ENCODE peak calls at places on chromosomes 7 and 10, in eight cellular contexts. M, Z, F, I, W, T, H and U are unnamed samples.

GRCh38 chr7:111076205-111076604 is 14.7 kb upstream of the LRRN3 start:
- DNase-seq in M (no peak), Z (no peak), F (no peak), I (peak), W (peak), T (no peak), H (no peak), U (no peak)

GRCh38 chr10:112902730-112903129 is 47.3 kb upstream of the TCF7L2 start:
- DNase-seq in M (no peak), Z (no peak), F (no peak), I (no peak), W (no peak), T (no peak), H (no peak), U (no peak)

GRCh38 chr10:103921750-103922195 is 3.8 kb upstream of the STN1 start:
- DNase-seq in M (peak), Z (peak), F (no peak), I (peak), W (peak), T (no peak), H (peak), U (peak)

GRCh38 chr7:92988941-92989540 is 128.7 kb downstream of the SAMD9 start:
- DNase-seq in M (no peak), Z (no peak), F (no peak), I (no peak), W (peak), T (peak), H (no peak), U (no peak)

GRCh38 chr7:39085590-39086049 is 107.9 kb downstream of the POU6F2 start:
- DNase-seq in M (no peak), Z (no peak), F (no peak), I (no peak), W (peak), T (no peak), H (no peak), U (no peak)

GRCh38 chr10:122577311-122577885 is 16.8 kb downstream of the DMBT1 start:
- DNase-seq in M (no peak), Z (no peak), F (no peak), I (no peak), W (no peak), T (no peak), H (no peak), U (no peak)

GRCh38 chr7:48112431-48113165 is 23.5 kb downstream of the UPP1 start:
- DNase-seq in M (no peak), Z (no peak), F (no peak), I (no peak), W (peak), T (no peak), H (no peak), U (no peak)

GRCh38 chr10:35795131-35795819 is 153.2 kb upstream of the FZD8 start:
- DNase-seq in M (no peak), Z (no peak), F (no peak), I (no peak), W (peak), T (no peak), H (no peak), U (no peak)

GRCh38 chr7:80135306-80136104 is 874 bp downstream of the GNAI1 start:
- DNase-seq in M (no peak), Z (no peak), F (peak), I (peak), W (peak), T (no peak), H (peak), U (no peak)

GRCh38 chr7:34236839-34237492 is 331.6 kb downstream of the BMPER start:
- DNase-seq in M (no peak), Z (no peak), F (no peak), I (no peak), W (no peak), T (no peak), H (no peak), U (no peak)

GRCh38 chr10:72557362-72557761 is 68.5 kb downstream of the MICU1 start:
- DNase-seq in M (no peak), Z (no peak), F (no peak), I (no peak), W (no peak), T (no peak), H (no peak), U (no peak)

GRCh38 chr10:101894742-101895141 is 51.1 kb upstream of the KCNIP2 start:
- DNase-seq in M (no peak), Z (no peak), F (no peak), I (no peak), W (no peak), T (no peak), H (no peak), U (no peak)

GRCh38 chr7:81256991-81257390 is 338.1 kb upstream of the SEMA3C start:
- DNase-seq in M (no peak), Z (no peak), F (no peak), I (no peak), W (no peak), T (no peak), H (no peak), U (no peak)

GRCh38 chr10:78560393-78560688 is 508.4 kb upstream of the ZMIZ1 start:
- DNase-seq in M (no peak), Z (no peak), F (no peak), I (no peak), W (no peak), T (no peak), H (no peak), U (no peak)

GRCh38 chr7:90271753-90272152 is 26.8 kb downstream of the CFAP69 start:
- DNase-seq in M (no peak), Z (no peak), F (no peak), I (no peak), W (peak), T (no peak), H (no peak), U (no peak)

GRCh38 chr10:132200344-132201110 is 13.8 kb downstream of the DPYSL4 start:
- DNase-seq in M (no peak), Z (no peak), F (no peak), I (no peak), W (no peak), T (no peak), H (no peak), U (no peak)

GRCh38 chr10:112271982-112272381 is 11.2 kb upstream of the TECTB start:
- DNase-seq in M (no peak), Z (no peak), F (no peak), I (no peak), W (peak), T (no peak), H (no peak), U (no peak)

GRCh38 chr7:99032928-99033327 is 111.0 kb downstream of the SMURF1 start:
- DNase-seq in M (no peak), Z (no peak), F (no peak), I (no peak), W (no peak), T (no peak), H (no peak), U (no peak)

GRCh38 chr7:41887446-41887845 is 184.6 kb upstream of the INHBA start:
- DNase-seq in M (no peak), Z (no peak), F (no peak), I (no peak), W (no peak), T (no peak), H (no peak), U (no peak)

GRCh38 chr10:99709480-99710229 is 22.3 kb downstream of the COX15 start:
- DNase-seq in M (peak), Z (no peak), F (no peak), I (peak), W (peak), T (no peak), H (no peak), U (no peak)

GRCh38 chr7:150430465-150431085 is 19.9 kb upstream of the GIMAP8 start:
- DNase-seq in M (no peak), Z (no peak), F (peak), I (no peak), W (no peak), T (no peak), H (no peak), U (no peak)

GRCh38 chr10:75186310-75186709 is 24.3 kb upstream of the VDAC2 start:
- DNase-seq in M (no peak), Z (no peak), F (no peak), I (no peak), W (no peak), T (no peak), H (no peak), U (no peak)

GRCh38 chr7:100778061-100778621 is 44.7 kb downstream of the ZAN start:
- DNase-seq in M (no peak), Z (no peak), F (no peak), I (no peak), W (no peak), T (no peak), H (no peak), U (no peak)

GRCh38 chr7:100785878-100786277 is 41.4 kb downstream of the EPHB4 start:
- DNase-seq in M (no peak), Z (no peak), F (peak), I (peak), W (no peak), T (no peak), H (no peak), U (no peak)

GRCh38 chr7:100783804-100784203 is 43.5 kb downstream of the EPHB4 start:
- DNase-seq in M (no peak), Z (no peak), F (no peak), I (no peak), W (no peak), T (no peak), H (no peak), U (no peak)

GRCh38 chr7:100779359-100779758 is 46.0 kb downstream of the ZAN start:
- DNase-seq in M (no peak), Z (no peak), F (no peak), I (no peak), W (no peak), T (no peak), H (no peak), U (no peak)

GRCh38 chr7:100781255-100781654 is 46.1 kb downstream of the EPHB4 start:
- DNase-seq in M (no peak), Z (no peak), F (no peak), I (no peak), W (no peak), T (no peak), H (no peak), U (no peak)
- TF ChIP-seq CTCF in M (no peak), Z (no peak), F (no peak), I (no peak), W (no peak), T (no peak), H (no peak), U (no peak)

DNA sequence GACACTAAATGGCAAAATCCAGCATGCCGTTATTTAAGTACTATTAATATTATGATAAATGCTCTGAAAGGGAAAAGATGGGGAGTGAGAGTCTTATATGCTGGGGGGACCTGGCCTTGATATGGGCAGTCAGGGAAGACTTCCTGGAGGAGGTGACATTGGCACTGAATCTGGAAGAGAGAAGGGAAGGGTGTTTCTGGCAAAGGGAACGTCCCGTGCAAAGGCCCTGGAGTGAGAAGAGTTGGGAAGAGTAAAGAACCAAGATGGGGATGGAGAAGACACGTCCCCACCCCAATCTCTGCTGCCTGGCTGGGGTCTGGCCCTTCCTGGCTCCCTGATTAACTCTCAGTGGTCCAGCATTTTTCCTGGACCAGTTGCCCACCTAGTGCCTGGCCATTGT is 5.0 kb upstream of the GRIFIN start:
- DNase-seq in M (no peak), Z (no peak), F (no peak), I (no peak), W (no peak), T (no peak), H (no peak), U (no peak)
- TF ChIP-seq CTCF in M (no peak), Z (no peak), F (no peak), I (no peak), W (no peak), T (no peak), H (no peak), U (no peak)

GRCh38 chr10:97498076-97498840 is at the start of gene MMS19:
- DNase-seq in M (peak), Z (peak), F (peak), I (peak), W (peak), T (peak), H (peak), U (peak)
- TF ChIP-seq CTCF in M (no peak), Z (no peak), F (no peak), I (no peak), W (no peak), T (no peak), H (no peak), U (no peak)

GRCh38 chr7:125201002-125201401 is 271.4 kb upstream of the POT1 start:
- DNase-seq in M (no peak), Z (no peak), F (no peak), I (no peak), W (no peak), T (no peak), H (no peak), U (no peak)
- TF ChIP-seq CTCF in M (no peak), Z (no peak), F (no peak), I (no peak), W (no peak), T (no peak), H (no peak), U (no peak)

GRCh38 chr10:43408331-43408709 is 666 bp downstream of the HNRNPF start:
- DNase-seq in M (no peak), Z (no peak), F (no peak), I (no peak), W (no peak), T (no peak), H (no peak), U (no peak)

GRCh38 chr10:43409385-43410109 is 561 bp upstream of the HNRNPF start:
- DNase-seq in M (peak), Z (no peak), F (peak), I (peak), W (no peak), T (no peak), H (peak), U (no peak)

GRCh38 chr10:43407576-43408330 is 1.2 kb downstream of the HNRNPF start:
- DNase-seq in M (peak), Z (peak), F (peak), I (peak), W (peak), T (peak), H (peak), U (peak)

GRCh38 chr10:43410345-43410744 is 1.4 kb upstream of the HNRNPF start:
- DNase-seq in M (no peak), Z (no peak), F (no peak), I (no peak), W (no peak), T (no peak), H (no peak), U (no peak)

GRCh38 chr10:43408710-43409384 is at the start of gene HNRNPF:
- DNase-seq in M (peak), Z (peak), F (peak), I (peak), W (peak), T (peak), H (peak), U (peak)
- TF ChIP-seq CTCF in M (no peak), Z (no peak), F (no peak), I (no peak), W (no peak), T (no peak), H (no peak), U (no peak)